ENCODE peak calls at places on chromosome 21, in six cellular contexts. F, X, L, V, Q and T are unnamed samples. For H3K9me3 and H3K27me3, the result is how much of the 10 kb centered on the place peaks cover.

GRCh38 chr21:45302082-45303061 is 14.7 kb upstream of the POFUT2 start:
- DNase-seq in F (peak), X (no peak), L (no peak), V (peak), Q (peak), T (peak)

GRCh38 chr21:25360593-25360992 is 246.7 kb downstream of the MRPL39 start:
- DNase-seq in F (no peak), X (no peak), L (no peak), V (no peak), Q (no peak), T (no peak)

GRCh38 chr21:39281207-39281606 is 32.2 kb downstream of the BRWD1 start:
- DNase-seq in F (no peak), X (no peak), L (no peak), V (no peak), Q (no peak), T (no peak)

GRCh38 chr21:45514311-45515021 is 27.8 kb downstream of the SLC19A1 start:
- DNase-seq in F (no peak), X (no peak), L (no peak), V (no peak), Q (no peak), T (peak)

GRCh38 chr21:37562920-37563640 is 196.5 kb downstream of the DYRK1A start:
- DNase-seq in F (peak), X (no peak), L (no peak), V (no peak), Q (no peak), T (no peak)

GRCh38 chr21:43295016-43295958 is 126.5 kb downstream of the CRYAA start:
- DNase-seq in F (no peak), X (no peak), L (no peak), V (no peak), Q (no peak), T (peak)

GRCh38 chr21:44599264-44600029 is 950 bp upstream of the KRTAP10-7 start:
- DNase-seq in F (no peak), X (no peak), L (no peak), V (no peak), Q (no peak), T (no peak)

GRCh38 chr21:26055841-26056264 is 114.7 kb downstream of the APP start:
- DNase-seq in F (no peak), X (no peak), L (no peak), V (no peak), Q (no peak), T (no peak)

GRCh38 chr21:44905016-44905724 is 15.5 kb downstream of the ITGB2 start:
- DNase-seq in F (no peak), X (no peak), L (no peak), V (no peak), Q (no peak), T (no peak)

GRCh38 chr21:16608209-16608830 is 878.5 kb downstream of the USP25 start:
- DNase-seq in F (no peak), X (no peak), L (peak), V (peak), Q (no peak), T (no peak)

GRCh38 chr21:31235671-31236450 is 108.2 kb downstream of the TIAM1 start:
- DNase-seq in F (no peak), X (no peak), L (no peak), V (no peak), Q (no peak), T (no peak)

GRCh38 chr21:44836666-44837471 is 19.0 kb upstream of the SUMO3 start:
- DNase-seq in F (peak), X (peak), L (no peak), V (peak), Q (no peak), T (no peak)

GRCh38 chr21:31732891-31733520 is 1.1 kb upstream of the SCAF4 start:
- DNase-seq in F (no peak), X (peak), L (peak), V (no peak), Q (no peak), T (no peak)

GRCh38 chr21:43923391-43923790 is 58.4 kb downstream of the AGPAT3 start:
- DNase-seq in F (no peak), X (no peak), L (no peak), V (peak), Q (no peak), T (no peak)

GRCh38 chr21:26945916-26946315 is 21.0 kb downstream of the ADAMTS5 start:
- DNase-seq in F (peak), X (peak), L (no peak), V (no peak), Q (no peak), T (peak)

GRCh38 chr21:31911138-31911907 is 38.5 kb downstream of the HUNK start:
- DNase-seq in F (no peak), X (no peak), L (no peak), V (no peak), Q (no peak), T (no peak)

GRCh38 chr21:31873275-31873695 is 465 bp downstream of the HUNK start:
- DNase-seq in F (no peak), X (peak), L (peak), V (no peak), Q (no peak), T (no peak)

GRCh38 chr21:43825610-43825935 is 36.2 kb downstream of the RRP1 start:
- DNase-seq in F (no peak), X (no peak), L (no peak), V (no peak), Q (no peak), T (no peak)

GRCh38 chr21:45865106-45865835 is 116.3 kb upstream of the COL6A1 start:
- DNase-seq in F (no peak), X (no peak), L (no peak), V (peak), Q (no peak), T (no peak)

GRCh38 chr21:38486221-38486620 is 12.1 kb downstream of the ERG start:
- DNase-seq in F (peak), X (no peak), L (no peak), V (peak), Q (no peak), T (no peak)

GRCh38 chr21:45935628-45936027 is 45.9 kb upstream of the COL6A1 start:
- DNase-seq in F (no peak), X (no peak), L (peak), V (peak), Q (no peak), T (no peak)

GRCh38 chr21:46622226-46622625 is 13.2 kb upstream of the PRMT2 start:
- DNase-seq in F (peak), X (no peak), L (peak), V (no peak), Q (no peak), T (peak)

GRCh38 chr21:26457817-26458216 is 115.3 kb downstream of the CYYR1 start:
- DNase-seq in F (no peak), X (no peak), L (no peak), V (peak), Q (no peak), T (no peak)

DNA sequence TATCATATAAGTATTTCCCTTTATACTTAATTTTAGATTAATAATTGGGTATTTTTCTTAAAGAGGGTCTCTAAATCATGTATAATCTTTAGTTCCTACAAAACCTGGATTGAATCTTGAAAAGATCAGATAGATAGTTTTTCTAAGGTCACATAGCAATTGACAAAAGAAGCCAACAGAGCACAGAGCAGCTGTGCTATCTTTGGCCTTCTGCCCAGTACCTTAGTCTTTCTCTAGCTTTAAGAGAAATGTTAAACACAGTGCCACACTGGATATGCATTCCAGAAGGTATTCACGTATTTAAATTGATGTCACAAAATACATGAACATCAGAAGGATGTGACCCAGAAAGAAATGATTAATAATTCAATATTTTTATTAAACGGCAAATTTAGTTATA is 86.8 kb downstream of the C21orf91 start:
- DNase-seq in F (no peak), X (no peak), L (no peak), V (no peak), Q (no peak), T (no peak)
- H3K9me3 ChIP-seq in F (under half), X (under half), L (under half), V (under half), Q (under half), T (under half)

DNA sequence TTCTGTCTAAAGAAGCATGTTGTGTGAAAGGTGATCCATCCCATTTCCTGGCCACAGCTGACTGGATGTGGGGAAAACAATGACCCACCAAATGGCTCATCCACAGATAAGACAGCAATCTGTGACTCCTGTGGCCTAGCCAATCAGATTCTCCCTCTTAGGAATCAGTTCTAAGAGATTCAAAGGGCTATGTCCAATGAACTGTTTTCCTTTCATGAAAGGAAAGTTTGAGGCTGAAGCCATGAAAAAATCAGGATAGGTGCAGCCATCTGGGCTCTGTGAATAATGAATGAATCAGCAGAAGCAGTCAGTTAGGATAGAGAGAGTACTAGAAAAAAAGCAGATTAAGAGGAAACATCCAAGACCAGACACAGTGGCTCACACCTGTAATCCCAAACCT is 164.7 kb downstream of the NRIP1 start:
- DNase-seq in F (no peak), X (no peak), L (no peak), V (no peak), Q (no peak), T (no peak)
- H3K4me3 ChIP-seq in F (no peak), X (no peak), L (no peak), V (no peak), Q (no peak), T (no peak)

GRCh38 chr21:42225571-42226155 is 6.7 kb downstream of the ABCG1 start:
- DNase-seq in F (no peak), X (no peak), L (no peak), V (no peak), Q (no peak), T (no peak)

GRCh38 chr21:42222386-42222785 is 3.4 kb downstream of the ABCG1 start:
- DNase-seq in F (no peak), X (no peak), L (no peak), V (no peak), Q (no peak), T (no peak)

GRCh38 chr21:42222821-42223390 is 4.0 kb downstream of the ABCG1 start:
- DNase-seq in F (peak), X (no peak), L (no peak), V (no peak), Q (no peak), T (no peak)

GRCh38 chr21:42223826-42224575 is 5.1 kb downstream of the ABCG1 start:
- DNase-seq in F (no peak), X (no peak), L (no peak), V (no peak), Q (no peak), T (no peak)

GRCh38 chr21:42225042-42225441 is 6.1 kb downstream of the ABCG1 start:
- DNase-seq in F (no peak), X (no peak), L (no peak), V (no peak), Q (no peak), T (no peak)
- H3K27me3 ChIP-seq in F (under half), X (under half), L (under half), V (under half), Q (under half), T (under half)

GRCh38 chr21:20789696-20790095 is 208.5 kb upstream of the NCAM2 start:
- DNase-seq in F (no peak), X (no peak), L (no peak), V (peak), Q (no peak), T (no peak)
- H3K9me3 ChIP-seq in F (under half), X (under half), L (under half), V (under half), Q (under half), T (under half)

GRCh38 chr21:33586927-33587326 is 1.6 kb downstream of the DONSON start:
- DNase-seq in F (no peak), X (no peak), L (no peak), V (no peak), Q (no peak), T (no peak)
- H3K4me3 ChIP-seq in F (no peak), X (peak), L (peak), V (no peak), Q (no peak), T (no peak)

GRCh38 chr21:42227909-42228708 is 9.2 kb downstream of the ABCG1 start:
- DNase-seq in F (peak), X (no peak), L (peak), V (peak), Q (peak), T (peak)
- H3K27me3 ChIP-seq in F (under half), X (under half), L (under half), V (under half), Q (under half), T (under half)

GRCh38 chr21:28419811-28420210 is 572.9 kb downstream of the LTN1 start:
- DNase-seq in F (no peak), X (no peak), L (no peak), V (no peak), Q (no peak), T (no peak)
- H3K9me3 ChIP-seq in F (under half), X (under half), L (under half), V (under half), Q (under half), T (under half)

GRCh38 chr21:35627462-35627861 is 432.9 kb downstream of the SETD4 start:
- DNase-seq in F (no peak), X (no peak), L (no peak), V (no peak), Q (no peak), T (no peak)
- H3K4me3 ChIP-seq in F (no peak), X (no peak), L (no peak), V (no peak), Q (no peak), T (no peak)

GRCh38 chr21:33256019-33256418 is 10.1 kb upstream of the IL10RB start:
- DNase-seq in F (no peak), X (no peak), L (no peak), V (no peak), Q (no peak), T (no peak)
- H3K27me3 ChIP-seq in F (under half), X (under half), L (under half), V (under half), Q (under half), T (under half)

GRCh38 chr21:40453183-40453582 is 393.8 kb downstream of the DSCAM start:
- DNase-seq in F (no peak), X (no peak), L (no peak), V (no peak), Q (no peak), T (no peak)
- H3K9me3 ChIP-seq in F (under half), X (under half), L (under half), V (under half), Q (under half), T (under half)